ENCODE peak calls at places on chromosomes 5 and 9, in seven cellular contexts. One of them, this sample, is unnamed. For H3K9me3, the result is how much of the 10 kb centered on the place peaks cover.

GRCh38 chr5:133847886-133848285 is 120.5 kb downstream of the C5orf15 start:
- DNase-seq in IMR-90: no peak
- DNase-seq in H1: no peak
- DNase-seq in hepatocyte: no peak
- DNase-seq in GM23248: no peak
- DNase-seq in H9: peak
- DNase-seq in MM.1S: no peak
- DNase-seq in this sample: no peak

GRCh38 chr9:129558063-129558550 is 62.8 kb downstream of the C9orf50 start:
- DNase-seq in IMR-90: no peak
- DNase-seq in H1: no peak
- DNase-seq in hepatocyte: no peak
- DNase-seq in GM23248: no peak
- DNase-seq in H9: no peak
- DNase-seq in MM.1S: no peak
- DNase-seq in this sample: no peak

GRCh38 chr9:110578896-110579752 is at the start of gene SVEP1:
- DNase-seq in IMR-90: peak
- DNase-seq in H1: no peak
- DNase-seq in hepatocyte: peak
- DNase-seq in GM23248: peak
- DNase-seq in H9: peak
- DNase-seq in MM.1S: no peak
- DNase-seq in this sample: peak

GRCh38 chr5:178580556-178580955 is 9.6 kb downstream of the COL23A1 start:
- DNase-seq in IMR-90: no peak
- DNase-seq in H1: no peak
- DNase-seq in hepatocyte: no peak
- DNase-seq in GM23248: no peak
- DNase-seq in H9: no peak
- DNase-seq in MM.1S: no peak
- DNase-seq in this sample: no peak

GRCh38 chr5:124511791-124512190 is 234.6 kb downstream of the ZNF608 start:
- DNase-seq in IMR-90: peak
- DNase-seq in H1: no peak
- DNase-seq in hepatocyte: no peak
- DNase-seq in GM23248: peak
- DNase-seq in H9: no peak
- DNase-seq in MM.1S: no peak
- DNase-seq in this sample: no peak

GRCh38 chr9:98961513-98962180 is 17.9 kb downstream of the COL15A1 start:
- DNase-seq in IMR-90: no peak
- DNase-seq in H1: no peak
- DNase-seq in hepatocyte: no peak
- DNase-seq in GM23248: no peak
- DNase-seq in H9: no peak
- DNase-seq in MM.1S: no peak
- DNase-seq in this sample: no peak

GRCh38 chr5:95283761-95284511 is 958 bp downstream of the MCTP1 start:
- DNase-seq in IMR-90: no peak
- DNase-seq in H1: no peak
- DNase-seq in hepatocyte: peak
- DNase-seq in GM23248: peak
- DNase-seq in H9: peak
- DNase-seq in MM.1S: peak
- DNase-seq in this sample: peak

GRCh38 chr5:107364443-107365096 is 306.2 kb downstream of the EFNA5 start:
- DNase-seq in IMR-90: no peak
- DNase-seq in H1: no peak
- DNase-seq in hepatocyte: no peak
- DNase-seq in GM23248: no peak
- DNase-seq in H9: no peak
- DNase-seq in MM.1S: no peak
- DNase-seq in this sample: no peak

GRCh38 chr5:179879690-179880010 is 21.0 kb upstream of the MRNIP start:
- DNase-seq in IMR-90: no peak
- DNase-seq in H1: no peak
- DNase-seq in hepatocyte: no peak
- DNase-seq in GM23248: no peak
- DNase-seq in H9: no peak
- DNase-seq in MM.1S: no peak
- DNase-seq in this sample: no peak

GRCh38 chr5:16864566-16864965 is 71.5 kb downstream of the MYO10 start:
- DNase-seq in IMR-90: no peak
- DNase-seq in H1: no peak
- DNase-seq in hepatocyte: no peak
- DNase-seq in GM23248: peak
- DNase-seq in H9: no peak
- DNase-seq in MM.1S: no peak
- DNase-seq in this sample: no peak

GRCh38 chr9:134375430-134376385 is 49.5 kb downstream of the RXRA start:
- DNase-seq in IMR-90: no peak
- DNase-seq in H1: no peak
- DNase-seq in hepatocyte: no peak
- DNase-seq in GM23248: peak
- DNase-seq in H9: no peak
- DNase-seq in MM.1S: no peak
- DNase-seq in this sample: peak

GRCh38 chr9:89690334-89690912 is 85.6 kb downstream of the GADD45G start:
- DNase-seq in IMR-90: no peak
- DNase-seq in H1: no peak
- DNase-seq in hepatocyte: no peak
- DNase-seq in GM23248: no peak
- DNase-seq in H9: no peak
- DNase-seq in MM.1S: peak
- DNase-seq in this sample: no peak

GRCh38 chr5:72226950-72227349 is 93.1 kb downstream of the MRPS27 start:
- DNase-seq in IMR-90: no peak
- DNase-seq in H1: no peak
- DNase-seq in hepatocyte: no peak
- DNase-seq in GM23248: no peak
- DNase-seq in H9: no peak
- DNase-seq in MM.1S: no peak
- DNase-seq in this sample: no peak

GRCh38 chr9:100525563-100525962 is 52.3 kb upstream of the CAVIN4 start:
- DNase-seq in IMR-90: peak
- DNase-seq in H1: no peak
- DNase-seq in hepatocyte: no peak
- DNase-seq in GM23248: no peak
- DNase-seq in H9: no peak
- DNase-seq in MM.1S: no peak
- DNase-seq in this sample: peak

GRCh38 chr5:14179446-14179845 is 36.3 kb downstream of the TRIO start:
- DNase-seq in IMR-90: no peak
- DNase-seq in H1: no peak
- DNase-seq in hepatocyte: no peak
- DNase-seq in GM23248: peak
- DNase-seq in H9: no peak
- DNase-seq in MM.1S: no peak
- DNase-seq in this sample: no peak

GRCh38 chr9:8857330-8858249 is 1058.0 kb upstream of the DMAC1 start:
- DNase-seq in IMR-90: no peak
- DNase-seq in H1: peak
- DNase-seq in hepatocyte: peak
- DNase-seq in GM23248: peak
- DNase-seq in H9: peak
- DNase-seq in MM.1S: peak
- DNase-seq in this sample: peak

GRCh38 chr5:10069781-10070313 is 179.8 kb downstream of the ATPSCKMT start:
- DNase-seq in IMR-90: no peak
- DNase-seq in H1: no peak
- DNase-seq in hepatocyte: no peak
- DNase-seq in GM23248: no peak
- DNase-seq in H9: no peak
- DNase-seq in MM.1S: peak
- DNase-seq in this sample: no peak

GRCh38 chr5:88140396-88140862 is 128.2 kb downstream of the TMEM161B start:
- DNase-seq in IMR-90: no peak
- DNase-seq in H1: peak
- DNase-seq in hepatocyte: peak
- DNase-seq in GM23248: no peak
- DNase-seq in H9: peak
- DNase-seq in MM.1S: no peak
- DNase-seq in this sample: no peak

GRCh38 chr5:111781200-111781599 is 24.2 kb upstream of the NREP start:
- DNase-seq in IMR-90: peak
- DNase-seq in H1: no peak
- DNase-seq in hepatocyte: no peak
- DNase-seq in GM23248: no peak
- DNase-seq in H9: no peak
- DNase-seq in MM.1S: no peak
- DNase-seq in this sample: no peak

GRCh38 chr9:129413537-129414376 is 207.1 kb downstream of the C9orf50 start:
- DNase-seq in IMR-90: peak
- DNase-seq in H1: peak
- DNase-seq in hepatocyte: peak
- DNase-seq in GM23248: peak
- DNase-seq in H9: peak
- DNase-seq in MM.1S: peak
- DNase-seq in this sample: peak

GRCh38 chr9:77953590-77953989 is 78.0 kb downstream of the GNAQ start:
- DNase-seq in IMR-90: no peak
- DNase-seq in H1: no peak
- DNase-seq in hepatocyte: no peak
- DNase-seq in GM23248: no peak
- DNase-seq in H9: no peak
- DNase-seq in MM.1S: no peak
- DNase-seq in this sample: no peak

GRCh38 chr5:113063927-113064326 is 87.3 kb downstream of the DCP2 start:
- DNase-seq in IMR-90: no peak
- DNase-seq in H1: no peak
- DNase-seq in hepatocyte: no peak
- DNase-seq in GM23248: no peak
- DNase-seq in H9: peak
- DNase-seq in MM.1S: no peak
- DNase-seq in this sample: no peak

GRCh38 chr5:28077291-28078240 is 1039.2 kb upstream of the CDH9 start:
- DNase-seq in IMR-90: no peak
- DNase-seq in H1: no peak
- DNase-seq in hepatocyte: no peak
- DNase-seq in GM23248: no peak
- DNase-seq in H9: no peak
- DNase-seq in MM.1S: no peak
- DNase-seq in this sample: no peak

DNA sequence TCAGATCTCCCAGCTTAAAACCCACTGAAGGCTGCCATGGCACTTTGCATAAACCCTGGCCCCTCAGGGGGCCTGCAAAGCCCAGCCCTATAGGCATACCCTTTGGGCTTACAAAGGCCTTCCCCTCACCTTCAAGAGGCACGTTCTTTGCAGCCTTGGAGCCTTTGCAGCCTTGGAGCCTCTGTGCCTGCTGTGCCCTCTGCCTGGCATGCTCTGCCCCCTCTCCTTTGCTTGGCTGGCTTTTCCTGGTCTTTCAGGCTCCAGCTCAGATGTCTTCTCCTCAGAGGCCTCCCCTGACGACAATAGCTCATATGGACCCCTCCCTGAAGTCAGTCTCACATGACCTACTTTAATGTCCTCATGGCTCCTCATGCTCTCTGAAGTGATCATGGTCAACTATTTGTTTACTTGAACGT is 60.3 kb downstream of the CXXC5 start:
- DNase-seq in IMR-90: no peak
- DNase-seq in H1: no peak
- DNase-seq in hepatocyte: peak
- DNase-seq in GM23248: no peak
- DNase-seq in H9: no peak
- DNase-seq in MM.1S: no peak
- DNase-seq in this sample: peak
- H3K27ac ChIP-seq in IMR-90: no peak
- H3K27ac ChIP-seq in H1: no peak
- H3K27ac ChIP-seq in hepatocyte: peak
- H3K27ac ChIP-seq in GM23248: peak
- H3K27ac ChIP-seq in H9: no peak
- H3K27ac ChIP-seq in MM.1S: no peak
- H3K27ac ChIP-seq in this sample: peak

GRCh38 chr5:165076686-165077085 is 1571.3 kb downstream of the MAT2B start:
- DNase-seq in IMR-90: no peak
- DNase-seq in H1: no peak
- DNase-seq in hepatocyte: no peak
- DNase-seq in GM23248: no peak
- DNase-seq in H9: no peak
- DNase-seq in MM.1S: peak
- DNase-seq in this sample: no peak

DNA sequence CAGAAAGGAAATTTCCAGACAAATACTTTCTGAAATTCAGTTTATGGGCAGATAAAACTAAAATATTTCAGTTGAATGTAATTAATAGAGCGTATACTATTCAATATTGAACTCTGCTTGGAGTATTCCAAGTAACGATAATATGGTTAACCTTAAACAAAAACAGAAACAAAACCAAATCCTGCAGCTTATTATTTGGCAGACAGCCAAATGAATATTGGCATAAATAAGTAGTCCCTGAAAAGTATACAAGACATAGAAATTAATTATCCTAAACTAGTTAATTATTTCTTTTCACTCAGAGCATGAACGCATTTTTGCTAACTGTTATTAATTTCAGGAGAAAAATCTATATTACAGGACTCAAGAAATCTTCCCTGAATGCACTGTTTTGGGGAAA is 1574.0 kb downstream of the MAT2B start:
- DNase-seq in IMR-90: no peak
- DNase-seq in H1: no peak
- DNase-seq in hepatocyte: no peak
- DNase-seq in GM23248: no peak
- DNase-seq in H9: no peak
- DNase-seq in MM.1S: no peak
- DNase-seq in this sample: no peak
- H3K9me3 ChIP-seq in IMR-90: under half
- H3K9me3 ChIP-seq in H1: under half
- H3K9me3 ChIP-seq in hepatocyte: under half
- H3K9me3 ChIP-seq in GM23248: under half
- H3K9me3 ChIP-seq in H9: under half
- H3K9me3 ChIP-seq in MM.1S: under half
- H3K9me3 ChIP-seq in this sample: under half

DNA sequence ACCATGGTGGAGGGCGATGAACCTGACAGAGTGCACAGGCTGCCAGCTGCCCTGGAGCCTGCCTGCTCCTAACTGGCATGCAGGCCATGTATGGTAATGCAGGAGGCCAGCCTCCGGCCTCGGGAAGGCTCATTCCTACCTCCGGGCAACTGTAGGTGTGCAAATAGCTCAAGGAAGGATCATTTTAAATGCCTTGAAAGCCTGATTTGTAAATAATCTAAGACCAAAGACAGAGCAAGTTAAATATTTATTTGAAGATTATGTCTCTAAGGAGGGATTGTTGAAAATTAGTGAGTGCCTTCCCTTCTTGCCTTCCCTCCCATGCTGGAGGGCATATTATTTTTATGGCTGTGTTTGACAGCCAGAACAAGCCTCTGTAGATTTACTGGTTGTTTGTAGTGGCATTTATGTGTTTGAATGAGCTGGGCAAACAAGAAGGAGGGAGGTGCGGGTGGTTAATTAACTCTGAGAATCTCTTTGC is 285.7 kb upstream of the TUT7 start:
- DNase-seq in IMR-90: no peak
- DNase-seq in H1: no peak
- DNase-seq in hepatocyte: peak
- DNase-seq in GM23248: peak
- DNase-seq in H9: no peak
- DNase-seq in MM.1S: no peak
- DNase-seq in this sample: no peak
- H2AFZ ChIP-seq in IMR-90: no peak
- H2AFZ ChIP-seq in H1: no peak
- H2AFZ ChIP-seq in hepatocyte: peak
- H2AFZ ChIP-seq in GM23248: no peak
- H2AFZ ChIP-seq in H9: no peak
- H2AFZ ChIP-seq in MM.1S: no peak
- H2AFZ ChIP-seq in this sample: no peak

GRCh38 chr5:78698218-78698751 is 49.7 kb upstream of the LHFPL2 start:
- DNase-seq in IMR-90: peak
- DNase-seq in H1: no peak
- DNase-seq in hepatocyte: no peak
- DNase-seq in GM23248: peak
- DNase-seq in H9: no peak
- DNase-seq in MM.1S: no peak
- DNase-seq in this sample: no peak
- H3K27ac ChIP-seq in IMR-90: no peak
- H3K27ac ChIP-seq in H1: no peak
- H3K27ac ChIP-seq in hepatocyte: peak
- H3K27ac ChIP-seq in GM23248: peak
- H3K27ac ChIP-seq in H9: no peak
- H3K27ac ChIP-seq in MM.1S: no peak
- H3K27ac ChIP-seq in this sample: no peak

This sample was measured in osteoblast.